ENCODE peak calls at places on chromosomes 16 and 17, in seven cellular contexts. W is kidney; U is IMR-90; C is CD4-positive, CD25-positive, alpha-beta regulatory T cell; T is K562; L is GM23248; G is coronary artery. H is an unnamed sample.

GRCh38 chr17:20156196-20157077 is 147.3 kb downstream of the SPECC1 start:
- DNase-seq in C (peak; percentile 12), L (peak; percentile 47), U (peak; percentile 25), T (peak; percentile 48), W (peak; percentile 82), G (no peak), H (no peak)

GRCh38 chr17:10698116-10698818 is 873 bp downstream of the ADPRM start:
- DNase-seq in L (peak; percentile 71), W (no peak), C (no peak), U (peak; percentile 10), T (peak; percentile 19), G (no peak), H (no peak)

GRCh38 chr16:81885976-81886586 is 107.0 kb downstream of the PLCG2 start:
- DNase-seq in G (no peak), U (peak; percentile 16), T (peak; percentile 68), L (peak; percentile 56), C (no peak), W (no peak), H (no peak)

GRCh38 chr16:56355786-56356275 is 69.5 kb downstream of the AMFR start:
- DNase-seq in L (no peak), U (no peak), W (peak; percentile 68), C (no peak), T (peak; percentile 86), G (no peak), H (no peak)

GRCh38 chr16:22035094-22035675 is 27.3 kb downstream of the MOSMO start:
- DNase-seq in G (no peak), W (no peak), T (no peak), U (no peak), C (no peak), L (no peak), H (no peak)

GRCh38 chr17:31517524-31517923 is 126.0 kb downstream of the RAB11FIP4 start:
- DNase-seq in U (no peak), T (peak; percentile 58), W (no peak), C (no peak), L (no peak), G (no peak), H (no peak)

GRCh38 chr16:84724619-84725307 is 25.0 kb downstream of the USP10 start:
- DNase-seq in L (peak; percentile 46), U (peak; percentile 44), T (peak; percentile 58), C (no peak), G (no peak), W (no peak), H (no peak)

GRCh38 chr17:6072157-6072556 is 2.0 kb downstream of the WSCD1 start:
- DNase-seq in W (no peak), L (peak; percentile 42), T (no peak), U (no peak), G (no peak), C (no peak), H (no peak)

GRCh38 chr17:46742539-46743270 is 75.8 kb downstream of the WNT3 start:
- DNase-seq in U (peak; percentile 93), W (no peak), G (no peak), L (peak; percentile 98), T (peak; percentile 88), C (no peak), H (no peak)

GRCh38 chr16:83878838-83879237 is 20.1 kb upstream of the MLYCD start:
- DNase-seq in L (peak; percentile 75), G (no peak), U (peak; percentile 60), W (no peak), T (peak; percentile 43), C (no peak), H (no peak)

GRCh38 chr16:19085679-19086200 is 18.3 kb downstream of the COQ7 start:
- DNase-seq in T (peak; percentile 86), C (no peak), L (peak; percentile 23), U (no peak), G (no peak), W (no peak), H (no peak)

GRCh38 chr16:29756654-29757053 is 10.9 kb upstream of the C16orf54 start:
- DNase-seq in L (no peak), U (peak; percentile 6), W (no peak), C (no peak), T (no peak), G (no peak), H (no peak)

GRCh38 chr16:1772908-1773702 is at the start of gene MRPS34:
- DNase-seq in W (peak; percentile 95), C (peak; percentile 69), G (no peak), L (peak; percentile 94), U (peak; percentile 83), T (peak; percentile 93), H (no peak)

GRCh38 chr17:81371910-81372760 is 23.1 kb upstream of the BAHCC1 start:
- DNase-seq in U (peak; percentile 48), L (peak; percentile 68), T (peak; percentile 63), G (peak; percentile 74), W (peak; percentile 83), C (no peak), H (no peak)

GRCh38 chr17:70168979-70169706 is at the start of gene KCNJ2:
- DNase-seq in W (peak; percentile 94), U (peak; percentile 79), L (peak; percentile 87), T (peak; percentile 77), G (peak; percentile 87), C (peak; percentile 2), H (no peak)

GRCh38 chr16:1028056-1028455 is 44.5 kb upstream of the SSTR5 start:
- DNase-seq in U (no peak), G (no peak), C (no peak), T (no peak), W (no peak), L (peak; percentile 53), H (no peak)

GRCh38 chr16:20042848-20043247 is 30.8 kb downstream of the GPR139 start:
- DNase-seq in L (peak; percentile 17), W (no peak), C (no peak), G (no peak), U (no peak), T (peak; percentile 37), H (no peak)

GRCh38 chr16:8855051-8855786 is 13.6 kb downstream of the CARHSP1 start:
- DNase-seq in T (peak; percentile 31), U (no peak), C (no peak), L (no peak), G (no peak), W (peak; percentile 46), H (no peak)

GRCh38 chr17:4607773-4608187 is 23.5 kb downstream of the SMTNL2 start:
- DNase-seq in T (peak; percentile 53), L (peak; percentile 60), G (no peak), U (peak; percentile 49), C (no peak), W (peak; percentile 81), H (no peak)

GRCh38 chr17:66200685-66201092 is 8.8 kb upstream of the CEP112 start:
- DNase-seq in L (peak; percentile 74), W (no peak), T (peak; percentile 65), G (no peak), C (peak; percentile 4), U (peak; percentile 83), H (no peak)

GRCh38 chr17:64783556-64784352 is 121.6 kb upstream of the SMURF2 start:
- DNase-seq in T (no peak), W (peak; percentile 43), C (no peak), U (no peak), G (peak; percentile 65), L (no peak), H (no peak)

GRCh38 chr17:39662551-39663339 is 2.4 kb upstream of the TCAP start:
- DNase-seq in C (no peak), T (no peak), U (no peak), W (peak; percentile 83), G (no peak), L (no peak), H (no peak)
- H3K27ac ChIP-seq in C (no peak overlapping the region), T (no peak overlapping the region), U (no peak overlapping the region), W (peak overlapping the region; percentile 32), G (peak overlapping the region; percentile 64), L (no peak overlapping the region), H (peak overlapping the region; percentile 83)

GRCh38 chr17:75498019-75498725 is 17.2 kb downstream of the CASKIN2 start:
- DNase-seq in T (no peak), G (no peak), W (no peak), L (no peak), C (no peak), U (no peak), H (no peak)
- H3K27ac ChIP-seq in T (no peak overlapping the region), G (peak overlapping the region; percentile 74), W (peak overlapping the region; percentile 9), L (no peak overlapping the region), C (no peak overlapping the region), U (no peak overlapping the region), H (peak overlapping the region; percentile 48)

DNA sequence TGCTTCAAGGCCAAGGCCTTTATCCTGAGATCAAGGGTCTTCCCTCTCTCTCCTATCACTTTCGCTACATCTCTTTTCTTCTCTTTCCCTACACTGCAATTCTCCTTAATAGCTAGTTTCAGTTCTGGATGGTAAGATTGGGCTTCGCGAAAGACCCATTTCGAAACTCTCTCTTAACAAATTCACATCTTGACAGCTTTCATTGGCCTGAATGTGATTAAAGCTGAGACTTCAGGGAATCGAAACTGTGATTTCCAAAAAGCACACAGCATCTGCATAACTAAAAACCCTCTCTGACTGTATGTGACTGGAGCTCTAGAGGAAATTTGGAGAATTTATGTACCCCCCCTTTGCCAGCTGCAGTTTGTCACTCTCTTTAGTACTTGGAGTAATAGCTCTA is 105.2 kb upstream of the FAM20A start:
- DNase-seq in W (no peak), U (no peak), L (peak; percentile 23), G (no peak), T (no peak), C (no peak), H (no peak)
- H3K27ac ChIP-seq in W (no peak overlapping the region), U (no peak overlapping the region), L (peak overlapping the region; percentile 97), G (no peak overlapping the region), T (no peak overlapping the region), C (no peak overlapping the region), H (no peak overlapping the region)

DNA sequence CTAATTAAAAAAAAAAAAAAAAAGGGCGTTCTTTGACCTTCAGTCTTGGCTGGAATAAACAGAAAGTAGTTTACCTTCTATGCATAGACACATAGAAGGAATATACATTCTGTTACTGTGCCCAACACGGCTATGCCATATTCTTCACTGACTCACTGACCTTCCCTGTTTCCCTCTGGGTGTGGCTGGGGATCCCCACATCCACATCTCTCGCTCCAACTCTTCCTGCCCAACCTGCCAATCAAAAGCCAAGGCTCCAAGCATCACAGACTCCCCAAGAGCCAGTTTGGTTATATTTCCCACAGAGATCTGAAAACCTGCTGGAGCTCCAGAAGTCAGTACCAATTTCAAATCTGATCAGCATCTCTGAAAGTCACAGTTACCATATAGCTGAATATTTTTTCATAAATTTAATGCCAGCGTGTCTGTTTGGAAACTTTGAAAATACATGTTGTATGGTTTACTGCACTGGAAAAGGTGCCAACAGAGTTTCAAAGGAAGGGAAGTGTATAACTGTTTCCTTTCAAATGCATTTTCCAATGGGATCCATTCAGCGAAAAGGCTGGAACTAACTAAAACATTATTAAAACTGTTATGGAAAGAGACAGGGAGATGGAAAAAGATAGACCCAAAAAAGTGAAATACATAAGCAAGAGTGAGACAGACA is 91.8 kb downstream of the SMG6 start:
- DNase-seq in G (no peak), T (no peak), W (no peak), U (no peak), L (peak; percentile 23), C (no peak), H (no peak)
- H3K27ac ChIP-seq in G (peak overlapping the region; percentile 88), T (no peak overlapping the region), W (no peak overlapping the region), U (peak overlapping the region; percentile 95), L (peak overlapping the region; percentile 99), C (no peak overlapping the region), H (peak overlapping the region; percentile 89)

H was measured in esophagus squamous epithelium.